ENCODE peak calls at places on chromosomes 16 and 17, in ten cellular contexts. J is transverse colon; C is A549; A is brain microvascular endothelial cell; D is ovary; G is psoas muscle; B is tibial nerve; W is naive thymus-derived CD4-positive, alpha-beta T cell; Y is cardiac muscle cell; L is neuronal stem cell. V is an unnamed sample.

GRCh38 chr16:50925758-50926357 is 184.0 kb downstream of the CYLD start:
- DNase-seq in B (no peak), D (no peak), L (no peak), W (no peak), Y (peak), J (no peak), C (no peak), G (no peak), A (no peak), V (no peak)

GRCh38 chr16:3971706-3972105 is 91.2 kb upstream of the CREBBP start:
- DNase-seq in G (no peak), C (no peak), L (no peak), D (no peak), A (peak), Y (no peak), B (no peak), W (no peak), J (no peak), V (no peak)

GRCh38 chr16:10938321-10938720 is 3.9 kb downstream of the DEXI start:
- DNase-seq in G (peak), D (no peak), W (no peak), A (no peak), L (no peak), C (no peak), J (no peak), B (no peak), Y (no peak), V (no peak)

GRCh38 chr16:85209526-85210121 is 97.4 kb upstream of the CIBAR2 start:
- DNase-seq in Y (no peak), L (no peak), G (peak), D (peak), W (no peak), B (no peak), J (no peak), C (no peak), A (no peak), V (no peak)

GRCh38 chr17:41540921-41541625 is 13.0 kb upstream of the KRT19 start:
- DNase-seq in A (no peak), Y (no peak), G (no peak), W (no peak), D (no peak), C (no peak), J (no peak), B (no peak), L (no peak), V (no peak)

GRCh38 chr17:58279016-58279671 is 1.6 kb downstream of the MPO start:
- DNase-seq in B (no peak), L (no peak), Y (peak), D (no peak), C (no peak), G (peak), J (peak), W (no peak), A (peak), V (peak)

GRCh38 chr16:79362312-79362970 is 238.1 kb downstream of the MAF start:
- DNase-seq in C (no peak), G (no peak), A (no peak), B (no peak), Y (no peak), L (no peak), D (no peak), J (no peak), W (no peak), V (no peak)

GRCh38 chr16:752008-752315 is 8.6 kb upstream of the MSLN start:
- DNase-seq in A (no peak), L (no peak), W (no peak), D (no peak), B (no peak), G (no peak), Y (no peak), C (no peak), J (no peak), V (no peak)

GRCh38 chr17:63542942-63543821 is 7.1 kb upstream of the DCAF7 start:
- DNase-seq in B (no peak), J (peak), W (no peak), Y (no peak), A (no peak), C (no peak), D (no peak), G (no peak), L (no peak), V (no peak)

GRCh38 chr17:41835214-41835799 is 725 bp downstream of the NT5C3B start:
- DNase-seq in B (no peak), J (no peak), D (peak), L (no peak), C (peak), Y (no peak), A (no peak), G (no peak), W (no peak), V (no peak)

GRCh38 chr17:15490634-15491261 is 23.3 kb upstream of the CDRT4 start:
- DNase-seq in Y (peak), J (peak), G (peak), D (no peak), A (peak), W (no peak), L (peak), C (no peak), B (peak), V (peak)

GRCh38 chr17:33284022-33284421 is 9.1 kb downstream of the ASIC2 start:
- DNase-seq in Y (peak), W (no peak), C (peak), J (peak), G (peak), B (peak), A (peak), D (no peak), L (no peak), V (peak)

GRCh38 chr16:18931756-18932155 is 5.5 kb upstream of the SMG1 start:
- DNase-seq in D (no peak), J (no peak), A (no peak), C (no peak), W (no peak), G (peak), L (no peak), Y (no peak), B (no peak), V (no peak)

GRCh38 chr17:1730345-1731193 is 6.1 kb downstream of the WDR81 start:
- DNase-seq in W (no peak), G (peak), J (peak), D (peak), L (no peak), B (peak), Y (peak), C (no peak), A (peak), V (peak)

GRCh38 chr16:15457390-15457789 is 23.0 kb downstream of the BMERB1 start:
- DNase-seq in L (no peak), G (no peak), C (no peak), B (no peak), Y (no peak), A (no peak), J (no peak), W (no peak), D (no peak), V (no peak)

DNA sequence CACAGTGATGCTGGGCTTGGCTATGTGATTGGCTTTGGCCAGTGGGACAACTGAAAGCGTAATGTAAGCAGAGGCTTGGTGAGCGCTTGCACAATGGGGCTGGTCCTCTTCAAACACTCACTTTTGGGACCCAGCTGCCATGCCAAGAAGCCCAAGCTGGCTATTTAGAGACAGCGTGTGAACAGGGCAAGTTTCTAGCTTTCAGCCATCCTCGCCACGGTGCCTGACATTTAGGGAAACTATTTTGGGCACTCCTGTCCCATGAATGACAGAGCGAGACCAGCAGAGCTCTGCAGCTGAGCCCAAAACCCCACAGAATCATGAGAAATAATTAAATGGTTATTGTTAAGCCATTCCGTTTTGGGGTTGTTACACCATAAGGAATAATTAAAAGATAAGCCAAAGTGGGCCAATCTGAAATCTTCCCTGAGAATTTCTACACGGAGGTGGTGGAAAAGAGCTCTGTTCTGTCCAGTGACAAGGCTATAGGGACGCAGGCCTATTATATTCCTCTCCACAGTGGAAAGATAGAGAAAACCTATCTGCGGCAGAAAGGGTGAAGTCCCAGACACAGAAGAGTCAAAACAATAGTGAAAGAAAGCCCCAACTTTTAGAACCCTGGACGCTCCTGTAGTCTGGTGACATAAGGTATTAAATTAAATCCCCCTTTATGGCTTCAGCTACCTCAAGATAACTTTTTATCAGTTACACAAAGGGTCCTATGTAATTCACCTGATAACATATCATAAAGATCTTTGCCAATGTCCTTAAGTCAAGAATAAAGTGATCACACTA is 10.8 kb upstream of the RPRML start:
- DNase-seq in W (no peak), C (no peak), L (no peak), G (no peak), Y (no peak), B (no peak), J (no peak), A (no peak), D (no peak), V (no peak)
- H3K27ac ChIP-seq in W (no peak), C (no peak), L (no peak), G (no peak), Y (no peak), B (no peak), J (no peak), A (no peak), D (no peak), V (no peak)

GRCh38 chr17:75891022-75891604 is 5.6 kb downstream of the TRIM65 start:
- DNase-seq in C (no peak), D (no peak), A (no peak), W (no peak), Y (no peak), G (no peak), B (no peak), J (no peak), L (no peak), V (no peak)
- H3K27ac ChIP-seq in C (no peak), D (no peak), A (no peak), W (no peak), Y (peak), G (no peak), B (no peak), J (no peak), L (no peak), V (no peak)

GRCh38 chr17:65783845-65784334 is 222.4 kb upstream of the AXIN2 start:
- DNase-seq in A (peak), D (no peak), J (peak), W (no peak), B (no peak), G (no peak), L (no peak), Y (peak), C (peak), V (no peak)
- H3K27ac ChIP-seq in A (peak), D (no peak), J (peak), W (no peak), B (no peak), G (no peak), L (no peak), Y (no peak), C (peak), V (peak)

DNA sequence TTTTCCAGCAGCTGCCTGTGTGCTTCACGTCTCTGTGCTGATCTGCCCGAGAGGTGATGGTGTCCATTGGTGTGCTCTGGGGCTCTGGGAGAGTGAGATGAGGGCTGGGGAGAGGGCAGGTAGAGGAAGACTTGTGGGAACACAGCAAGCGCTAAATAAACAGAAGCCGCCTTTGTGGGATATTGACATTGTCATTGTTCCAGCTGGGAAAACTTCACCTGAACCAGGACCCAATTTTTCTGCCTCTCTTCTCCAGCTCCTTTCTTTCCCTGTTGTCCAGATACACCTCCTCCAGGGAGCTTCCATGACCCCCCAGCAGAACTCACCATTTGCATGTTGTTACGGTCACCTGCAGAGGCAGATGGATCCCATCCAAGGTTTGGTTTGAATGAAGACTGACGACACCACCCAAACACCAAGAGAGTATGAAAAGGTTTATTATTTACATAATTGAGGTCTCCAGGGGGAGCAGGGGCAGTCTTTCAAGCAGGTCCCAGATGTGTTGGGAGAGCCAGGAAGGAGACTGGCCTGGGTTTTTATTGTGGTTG is 3.6 kb upstream of the ITGA3 start:
- DNase-seq in G (no peak), L (no peak), B (no peak), W (no peak), D (no peak), C (no peak), Y (no peak), A (no peak), J (no peak), V (no peak)
- H3K27ac ChIP-seq in G (no peak), L (no peak), B (no peak), W (no peak), D (no peak), C (peak), Y (peak), A (no peak), J (no peak), V (peak)

GRCh38 chr16:72951916-72952315 is 96.0 kb downstream of the ZFHX3 start:
- DNase-seq in D (no peak), G (no peak), Y (no peak), W (no peak), A (no peak), B (no peak), C (no peak), J (no peak), L (no peak), V (no peak)
- H3K27ac ChIP-seq in D (no peak), G (no peak), Y (no peak), W (no peak), A (peak), B (no peak), C (no peak), J (no peak), L (no peak), V (peak)

DNA sequence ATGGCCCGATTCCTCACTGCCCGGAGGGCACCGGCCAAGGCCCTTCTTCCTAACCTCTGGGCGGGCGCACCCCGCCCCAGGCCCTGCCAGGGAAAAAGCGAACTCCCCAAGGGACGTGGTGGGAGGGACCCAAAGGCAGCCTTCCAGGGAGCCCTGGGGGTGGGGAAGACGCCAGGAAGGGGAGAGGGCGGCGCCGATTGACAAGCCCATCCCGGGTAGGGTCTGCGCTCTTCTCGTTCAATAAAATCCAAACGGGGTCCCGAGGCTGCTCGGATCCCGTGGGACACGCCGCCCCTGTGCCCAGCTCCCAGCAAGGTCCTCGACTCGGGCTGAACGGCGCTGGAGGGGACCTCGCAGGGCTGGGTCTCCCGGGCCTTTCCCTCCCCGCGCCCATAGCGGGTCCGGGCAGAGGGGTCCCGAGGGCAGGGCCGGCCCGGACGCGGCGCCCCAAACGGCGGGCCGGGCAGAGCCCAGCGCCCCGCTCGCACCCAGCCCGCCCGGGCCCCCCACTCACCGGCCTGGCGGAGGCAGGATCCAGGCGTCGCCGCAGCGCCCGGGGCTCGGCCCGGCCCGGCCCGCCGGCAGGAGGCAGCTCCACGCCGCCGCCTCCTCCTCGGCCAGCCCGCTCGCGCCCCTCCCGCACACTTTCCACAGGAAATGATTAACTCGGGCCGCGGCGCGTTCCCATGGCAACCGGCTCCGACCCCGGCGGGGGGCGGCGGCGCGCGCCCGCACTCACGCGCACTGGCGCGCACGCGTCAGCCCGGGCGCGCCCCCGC is at the start of gene KIFC3:
- DNase-seq in J (peak), Y (peak), C (peak), D (peak), L (no peak), A (peak), B (peak), G (peak), W (peak), V (peak)
- H3K27ac ChIP-seq in J (peak), Y (peak), C (peak), D (peak), L (peak), A (peak), B (peak), G (peak), W (no peak), V (peak)

DNA sequence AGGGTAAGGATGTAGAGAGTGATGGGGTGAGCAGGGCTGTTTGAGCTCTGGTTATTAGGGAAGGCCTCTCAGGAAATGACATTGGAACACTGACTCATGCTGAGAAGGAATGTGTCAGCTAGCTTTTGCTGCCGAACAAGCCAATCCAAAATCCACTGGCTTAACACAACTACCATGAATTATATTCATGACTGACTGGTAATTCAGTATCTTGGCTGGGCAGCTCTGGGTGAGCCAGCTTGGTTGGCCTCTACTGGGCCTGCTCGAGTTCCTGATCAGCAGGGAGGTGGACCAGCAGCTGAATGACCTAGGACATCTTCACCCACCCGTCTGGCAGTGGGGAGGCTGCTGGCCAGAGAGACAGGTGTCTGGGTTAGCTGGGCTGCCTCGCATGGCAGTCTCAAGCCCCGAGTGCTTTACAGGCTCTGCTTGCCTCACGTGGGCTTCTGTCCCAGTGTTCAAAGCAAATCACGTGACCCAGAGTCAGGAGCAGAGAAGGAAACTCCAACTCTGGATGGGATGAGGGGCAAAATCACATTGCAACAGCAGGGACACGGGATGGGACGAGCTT is 209.4 kb downstream of the KATNIP start:
- DNase-seq in A (peak), W (no peak), Y (peak), J (no peak), D (no peak), G (no peak), L (no peak), B (no peak), C (no peak), V (no peak)
- H3K27ac ChIP-seq in A (no peak), W (no peak), Y (no peak), J (no peak), D (no peak), G (no peak), L (peak), B (no peak), C (no peak), V (no peak)

GRCh38 chr17:37643829-37644228 is 583 bp upstream of the DDX52 start:
- DNase-seq in W (no peak), C (peak), B (no peak), A (no peak), G (no peak), Y (peak), J (no peak), D (no peak), L (no peak), V (no peak)
- H3K27ac ChIP-seq in W (peak), C (peak), B (no peak), A (no peak), G (peak), Y (no peak), J (peak), D (peak), L (no peak), V (peak)

V was measured in uterus.